ENCODE peak calls at places on chromosome 5, in ten cellular contexts. One of them, this sample, is unnamed.

GRCh38 chr5:25025836-25026235 is 381.1 kb upstream of the CDH10 start:
- DNase-seq in astrocyte of the spinal cord: no peak
- DNase-seq in psoas muscle: no peak
- DNase-seq in brain microvascular endothelial cell: no peak
- DNase-seq in RWPE1: no peak
- DNase-seq in coronary artery: no peak
- DNase-seq in epithelial cell of esophagus: no peak
- DNase-seq in AG04450: no peak
- DNase-seq in astrocyte of the cerebellum: no peak
- DNase-seq in uterus: no peak
- DNase-seq in this sample: no peak

GRCh38 chr5:473344-474192 is 30.6 kb downstream of the EXOC3 start:
- DNase-seq in astrocyte of the spinal cord: peak; percentile 35
- DNase-seq in psoas muscle: peak; percentile 41
- DNase-seq in brain microvascular endothelial cell: no peak
- DNase-seq in RWPE1: peak; percentile 29
- DNase-seq in coronary artery: no peak
- DNase-seq in epithelial cell of esophagus: peak; percentile 69
- DNase-seq in AG04450: no peak
- DNase-seq in astrocyte of the cerebellum: no peak
- DNase-seq in uterus: no peak
- DNase-seq in this sample: no peak

GRCh38 chr5:57435701-57436134 is 46.9 kb downstream of the ACTBL2 start:
- DNase-seq in astrocyte of the spinal cord: peak; percentile 98
- DNase-seq in psoas muscle: no peak
- DNase-seq in brain microvascular endothelial cell: peak; percentile 99
- DNase-seq in RWPE1: peak; percentile 83
- DNase-seq in coronary artery: no peak
- DNase-seq in epithelial cell of esophagus: peak; percentile 83
- DNase-seq in AG04450: peak; percentile 90
- DNase-seq in astrocyte of the cerebellum: peak; percentile 98
- DNase-seq in uterus: no peak
- DNase-seq in this sample: no peak

GRCh38 chr5:176438959-176439757 is 9.0 kb upstream of the FAF2 start:
- DNase-seq in astrocyte of the spinal cord: peak; percentile 81
- DNase-seq in psoas muscle: no peak
- DNase-seq in brain microvascular endothelial cell: peak; percentile 93
- DNase-seq in RWPE1: no peak
- DNase-seq in coronary artery: no peak
- DNase-seq in epithelial cell of esophagus: peak; percentile 75
- DNase-seq in AG04450: no peak
- DNase-seq in astrocyte of the cerebellum: peak; percentile 43
- DNase-seq in uterus: no peak
- DNase-seq in this sample: no peak

GRCh38 chr5:102815560-102816324 is 60.6 kb downstream of the PAM start:
- DNase-seq in astrocyte of the spinal cord: peak; percentile 22
- DNase-seq in psoas muscle: no peak
- DNase-seq in brain microvascular endothelial cell: no peak
- DNase-seq in RWPE1: no peak
- DNase-seq in coronary artery: no peak
- DNase-seq in epithelial cell of esophagus: no peak
- DNase-seq in AG04450: no peak
- DNase-seq in astrocyte of the cerebellum: no peak
- DNase-seq in uterus: no peak
- DNase-seq in this sample: no peak

GRCh38 chr5:96662725-96663513 is 743 bp downstream of the CAST start:
- DNase-seq in astrocyte of the spinal cord: peak; percentile 92
- DNase-seq in psoas muscle: peak; percentile 92
- DNase-seq in brain microvascular endothelial cell: peak; percentile 72
- DNase-seq in RWPE1: peak; percentile 98
- DNase-seq in coronary artery: peak; percentile 98
- DNase-seq in epithelial cell of esophagus: peak; percentile 93
- DNase-seq in AG04450: peak; percentile 47
- DNase-seq in astrocyte of the cerebellum: peak; percentile 64
- DNase-seq in uterus: peak; percentile 92
- DNase-seq in this sample: peak; percentile 82

GRCh38 chr5:8057764-8058163 is 188.8 kb downstream of the MTRR start:
- DNase-seq in astrocyte of the spinal cord: no peak
- DNase-seq in psoas muscle: no peak
- DNase-seq in brain microvascular endothelial cell: no peak
- DNase-seq in RWPE1: no peak
- DNase-seq in coronary artery: no peak
- DNase-seq in epithelial cell of esophagus: no peak
- DNase-seq in AG04450: peak; percentile 13
- DNase-seq in astrocyte of the cerebellum: peak; percentile 37
- DNase-seq in uterus: no peak
- DNase-seq in this sample: no peak

GRCh38 chr5:1008451-1009358 is at the start of gene NKD2:
- DNase-seq in astrocyte of the spinal cord: no peak
- DNase-seq in psoas muscle: peak; percentile 37
- DNase-seq in brain microvascular endothelial cell: no peak
- DNase-seq in RWPE1: peak; percentile 49
- DNase-seq in coronary artery: no peak
- DNase-seq in epithelial cell of esophagus: no peak
- DNase-seq in AG04450: no peak
- DNase-seq in astrocyte of the cerebellum: no peak
- DNase-seq in uterus: peak; percentile 14
- DNase-seq in this sample: peak; percentile 48

GRCh38 chr5:172981931-172982330 is 1.6 kb upstream of the ATP6V0E1 start:
- DNase-seq in astrocyte of the spinal cord: no peak
- DNase-seq in psoas muscle: no peak
- DNase-seq in brain microvascular endothelial cell: no peak
- DNase-seq in RWPE1: no peak
- DNase-seq in coronary artery: no peak
- DNase-seq in epithelial cell of esophagus: no peak
- DNase-seq in AG04450: no peak
- DNase-seq in astrocyte of the cerebellum: no peak
- DNase-seq in uterus: no peak
- DNase-seq in this sample: no peak

GRCh38 chr5:138596105-138596987 is 21.1 kb upstream of the HSPA9 start:
- DNase-seq in astrocyte of the spinal cord: no peak
- DNase-seq in psoas muscle: no peak
- DNase-seq in brain microvascular endothelial cell: no peak
- DNase-seq in RWPE1: no peak
- DNase-seq in coronary artery: no peak
- DNase-seq in epithelial cell of esophagus: no peak
- DNase-seq in AG04450: no peak
- DNase-seq in astrocyte of the cerebellum: no peak
- DNase-seq in uterus: no peak
- DNase-seq in this sample: no peak

GRCh38 chr5:87526131-87526530 is 113.4 kb upstream of the CCNH start:
- DNase-seq in astrocyte of the spinal cord: peak; percentile 9
- DNase-seq in psoas muscle: no peak
- DNase-seq in brain microvascular endothelial cell: no peak
- DNase-seq in RWPE1: no peak
- DNase-seq in coronary artery: no peak
- DNase-seq in epithelial cell of esophagus: peak; percentile 13
- DNase-seq in AG04450: no peak
- DNase-seq in astrocyte of the cerebellum: peak; percentile 44
- DNase-seq in uterus: no peak
- DNase-seq in this sample: no peak

GRCh38 chr5:173699959-173700358 is 83.5 kb upstream of the BOD1 start:
- DNase-seq in astrocyte of the spinal cord: no peak
- DNase-seq in psoas muscle: no peak
- DNase-seq in brain microvascular endothelial cell: no peak
- DNase-seq in RWPE1: no peak
- DNase-seq in coronary artery: no peak
- DNase-seq in epithelial cell of esophagus: no peak
- DNase-seq in AG04450: no peak
- DNase-seq in astrocyte of the cerebellum: no peak
- DNase-seq in uterus: no peak
- DNase-seq in this sample: no peak

GRCh38 chr5:162067138-162067537 is 435 bp upstream of the GABRG2 start:
- DNase-seq in astrocyte of the spinal cord: no peak
- DNase-seq in psoas muscle: no peak
- DNase-seq in brain microvascular endothelial cell: no peak
- DNase-seq in RWPE1: no peak
- DNase-seq in coronary artery: no peak
- DNase-seq in epithelial cell of esophagus: no peak
- DNase-seq in AG04450: no peak
- DNase-seq in astrocyte of the cerebellum: no peak
- DNase-seq in uterus: no peak
- DNase-seq in this sample: no peak

GRCh38 chr5:76351577-76351976 is 51.5 kb upstream of the IQGAP2 start:
- DNase-seq in astrocyte of the spinal cord: no peak
- DNase-seq in psoas muscle: no peak
- DNase-seq in brain microvascular endothelial cell: no peak
- DNase-seq in RWPE1: no peak
- DNase-seq in coronary artery: no peak
- DNase-seq in epithelial cell of esophagus: no peak
- DNase-seq in AG04450: no peak
- DNase-seq in astrocyte of the cerebellum: no peak
- DNase-seq in uterus: no peak
- DNase-seq in this sample: no peak

GRCh38 chr5:64773533-64773932 is 4.8 kb downstream of the CWC27 start:
- DNase-seq in astrocyte of the spinal cord: no peak
- DNase-seq in psoas muscle: no peak
- DNase-seq in brain microvascular endothelial cell: no peak
- DNase-seq in RWPE1: no peak
- DNase-seq in coronary artery: no peak
- DNase-seq in epithelial cell of esophagus: no peak
- DNase-seq in AG04450: no peak
- DNase-seq in astrocyte of the cerebellum: no peak
- DNase-seq in uterus: no peak
- DNase-seq in this sample: no peak

GRCh38 chr5:35285011-35285410 is 54.7 kb upstream of the PRLR start:
- DNase-seq in astrocyte of the spinal cord: no peak
- DNase-seq in psoas muscle: no peak
- DNase-seq in brain microvascular endothelial cell: no peak
- DNase-seq in RWPE1: no peak
- DNase-seq in coronary artery: no peak
- DNase-seq in epithelial cell of esophagus: no peak
- DNase-seq in AG04450: no peak
- DNase-seq in astrocyte of the cerebellum: no peak
- DNase-seq in uterus: no peak
- DNase-seq in this sample: no peak

GRCh38 chr5:89520771-89521170 is 637.8 kb upstream of the MEF2C start:
- DNase-seq in astrocyte of the spinal cord: peak; percentile 20
- DNase-seq in psoas muscle: no peak
- DNase-seq in brain microvascular endothelial cell: no peak
- DNase-seq in RWPE1: no peak
- DNase-seq in coronary artery: no peak
- DNase-seq in epithelial cell of esophagus: no peak
- DNase-seq in AG04450: no peak
- DNase-seq in astrocyte of the cerebellum: peak; percentile 58
- DNase-seq in uterus: no peak
- DNase-seq in this sample: no peak

GRCh38 chr5:181088289-181088688 is 42.7 kb downstream of the OR2V1 start:
- DNase-seq in astrocyte of the spinal cord: no peak
- DNase-seq in psoas muscle: no peak
- DNase-seq in brain microvascular endothelial cell: no peak
- DNase-seq in RWPE1: peak; percentile 69
- DNase-seq in coronary artery: no peak
- DNase-seq in epithelial cell of esophagus: no peak
- DNase-seq in AG04450: no peak
- DNase-seq in astrocyte of the cerebellum: no peak
- DNase-seq in uterus: no peak
- DNase-seq in this sample: no peak

GRCh38 chr5:56426658-56427057 is 193.5 kb upstream of the ANKRD55 start:
- DNase-seq in astrocyte of the spinal cord: no peak
- DNase-seq in psoas muscle: no peak
- DNase-seq in brain microvascular endothelial cell: no peak
- DNase-seq in RWPE1: no peak
- DNase-seq in coronary artery: no peak
- DNase-seq in epithelial cell of esophagus: no peak
- DNase-seq in AG04450: no peak
- DNase-seq in astrocyte of the cerebellum: no peak
- DNase-seq in uterus: no peak
- DNase-seq in this sample: no peak
- TF ChIP-seq CTCF in astrocyte of the spinal cord: no peak
- TF ChIP-seq CTCF in psoas muscle: no peak
- TF ChIP-seq CTCF in brain microvascular endothelial cell: no peak
- TF ChIP-seq CTCF in RWPE1: no peak
- TF ChIP-seq CTCF in coronary artery: no peak
- TF ChIP-seq CTCF in epithelial cell of esophagus: no peak
- TF ChIP-seq CTCF in AG04450: no peak
- TF ChIP-seq CTCF in astrocyte of the cerebellum: no peak
- TF ChIP-seq CTCF in uterus: no peak
- TF ChIP-seq CTCF in this sample: no peak

DNA sequence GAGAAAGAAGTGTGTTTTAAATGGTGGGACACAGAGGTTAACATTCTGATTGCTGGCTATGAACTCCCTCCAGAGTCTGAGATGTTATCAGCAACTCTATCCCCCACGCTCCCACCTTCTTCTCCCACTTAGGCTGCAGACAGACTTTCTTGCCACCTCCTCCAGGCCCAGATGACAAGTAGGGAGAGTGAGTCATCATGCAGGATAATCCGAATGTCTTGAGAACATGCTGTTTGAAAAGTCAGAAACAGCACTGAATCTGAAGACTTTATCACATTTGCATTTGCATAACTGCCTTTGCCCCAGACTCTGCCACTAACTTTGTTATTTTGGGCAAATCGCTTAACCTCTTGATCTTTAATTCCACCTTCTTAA is 139.8 kb downstream of the ESM1 start:
- DNase-seq in astrocyte of the spinal cord: peak; percentile 49
- DNase-seq in psoas muscle: no peak
- DNase-seq in brain microvascular endothelial cell: peak; percentile 47
- DNase-seq in RWPE1: peak; percentile 30
- DNase-seq in coronary artery: no peak
- DNase-seq in epithelial cell of esophagus: peak; percentile 68
- DNase-seq in AG04450: no peak
- DNase-seq in astrocyte of the cerebellum: no peak
- DNase-seq in uterus: no peak
- DNase-seq in this sample: no peak
- TF ChIP-seq CTCF in astrocyte of the spinal cord: no peak
- TF ChIP-seq CTCF in psoas muscle: no peak
- TF ChIP-seq CTCF in brain microvascular endothelial cell: no peak
- TF ChIP-seq CTCF in RWPE1: no peak
- TF ChIP-seq CTCF in coronary artery: no peak
- TF ChIP-seq CTCF in epithelial cell of esophagus: no peak
- TF ChIP-seq CTCF in AG04450: no peak
- TF ChIP-seq CTCF in astrocyte of the cerebellum: no peak
- TF ChIP-seq CTCF in uterus: no peak
- TF ChIP-seq CTCF in this sample: no peak

GRCh38 chr5:110108520-110108919 is 418.8 kb downstream of the MAN2A1 start:
- DNase-seq in astrocyte of the spinal cord: no peak
- DNase-seq in psoas muscle: no peak
- DNase-seq in brain microvascular endothelial cell: no peak
- DNase-seq in RWPE1: no peak
- DNase-seq in coronary artery: no peak
- DNase-seq in epithelial cell of esophagus: no peak
- DNase-seq in AG04450: no peak
- DNase-seq in astrocyte of the cerebellum: no peak
- DNase-seq in uterus: no peak
- DNase-seq in this sample: no peak
- TF ChIP-seq CTCF in astrocyte of the spinal cord: no peak
- TF ChIP-seq CTCF in psoas muscle: no peak
- TF ChIP-seq CTCF in brain microvascular endothelial cell: no peak
- TF ChIP-seq CTCF in RWPE1: no peak
- TF ChIP-seq CTCF in coronary artery: peak; percentile 66
- TF ChIP-seq CTCF in epithelial cell of esophagus: no peak
- TF ChIP-seq CTCF in AG04450: no peak
- TF ChIP-seq CTCF in astrocyte of the cerebellum: no peak
- TF ChIP-seq CTCF in uterus: no peak
- TF ChIP-seq CTCF in this sample: no peak

GRCh38 chr5:86030753-86031152 is 587.0 kb upstream of the COX7C start:
- DNase-seq in astrocyte of the spinal cord: no peak
- DNase-seq in psoas muscle: no peak
- DNase-seq in brain microvascular endothelial cell: no peak
- DNase-seq in RWPE1: no peak
- DNase-seq in coronary artery: no peak
- DNase-seq in epithelial cell of esophagus: no peak
- DNase-seq in AG04450: no peak
- DNase-seq in astrocyte of the cerebellum: no peak
- DNase-seq in uterus: no peak
- DNase-seq in this sample: no peak

GRCh38 chr5:86029308-86029707 is 588.4 kb upstream of the COX7C start:
- DNase-seq in astrocyte of the spinal cord: no peak
- DNase-seq in psoas muscle: no peak
- DNase-seq in brain microvascular endothelial cell: no peak
- DNase-seq in RWPE1: no peak
- DNase-seq in coronary artery: no peak
- DNase-seq in epithelial cell of esophagus: no peak
- DNase-seq in AG04450: no peak
- DNase-seq in astrocyte of the cerebellum: no peak
- DNase-seq in uterus: no peak
- DNase-seq in this sample: no peak
- TF ChIP-seq CTCF in astrocyte of the spinal cord: no peak
- TF ChIP-seq CTCF in psoas muscle: no peak
- TF ChIP-seq CTCF in brain microvascular endothelial cell: no peak
- TF ChIP-seq CTCF in RWPE1: no peak
- TF ChIP-seq CTCF in coronary artery: no peak
- TF ChIP-seq CTCF in epithelial cell of esophagus: no peak
- TF ChIP-seq CTCF in AG04450: no peak
- TF ChIP-seq CTCF in astrocyte of the cerebellum: no peak
- TF ChIP-seq CTCF in uterus: no peak
- TF ChIP-seq CTCF in this sample: no peak